ENCODE peak calls at places on chromosomes 13 and 19, in ten cellular contexts. One of them, this sample, is unnamed.

GRCh38 chr19:8466018-8466417 is 21.2 kb downstream of the HNRNPM start:
- DNase-seq in left ventricle myocardium inferior: no peak
- DNase-seq in breast epithelium: no peak
- DNase-seq in body of pancreas: no peak
- DNase-seq in Peyer's patch: no peak
- DNase-seq in pancreas: no peak
- DNase-seq in gastrocnemius medialis: no peak
- DNase-seq in cardiac muscle cell: no peak
- DNase-seq in OCI-LY7: no peak
- DNase-seq in neural progenitor cell: no peak
- DNase-seq in this sample: peak

GRCh38 chr13:26221399-26221720 is 754 bp downstream of the RNF6 start:
- DNase-seq in left ventricle myocardium inferior: no peak
- DNase-seq in breast epithelium: no peak
- DNase-seq in body of pancreas: no peak
- DNase-seq in Peyer's patch: no peak
- DNase-seq in pancreas: no peak
- DNase-seq in gastrocnemius medialis: no peak
- DNase-seq in cardiac muscle cell: no peak
- DNase-seq in OCI-LY7: no peak
- DNase-seq in neural progenitor cell: no peak
- DNase-seq in this sample: no peak

GRCh38 chr13:51935326-51936171 is 73.8 kb downstream of the CCDC70 start:
- DNase-seq in left ventricle myocardium inferior: no peak
- DNase-seq in breast epithelium: no peak
- DNase-seq in body of pancreas: peak
- DNase-seq in Peyer's patch: peak
- DNase-seq in pancreas: no peak
- DNase-seq in gastrocnemius medialis: no peak
- DNase-seq in cardiac muscle cell: peak
- DNase-seq in OCI-LY7: no peak
- DNase-seq in neural progenitor cell: peak
- DNase-seq in this sample: no peak

GRCh38 chr19:5360003-5360820 is 19.6 kb upstream of the PTPRS start:
- DNase-seq in left ventricle myocardium inferior: no peak
- DNase-seq in breast epithelium: no peak
- DNase-seq in body of pancreas: no peak
- DNase-seq in Peyer's patch: no peak
- DNase-seq in pancreas: no peak
- DNase-seq in gastrocnemius medialis: no peak
- DNase-seq in cardiac muscle cell: peak
- DNase-seq in OCI-LY7: no peak
- DNase-seq in neural progenitor cell: no peak
- DNase-seq in this sample: no peak

GRCh38 chr13:21971662-21972635 is 301.1 kb downstream of the FGF9 start:
- DNase-seq in left ventricle myocardium inferior: no peak
- DNase-seq in breast epithelium: no peak
- DNase-seq in body of pancreas: no peak
- DNase-seq in Peyer's patch: no peak
- DNase-seq in pancreas: no peak
- DNase-seq in gastrocnemius medialis: no peak
- DNase-seq in cardiac muscle cell: peak
- DNase-seq in OCI-LY7: no peak
- DNase-seq in neural progenitor cell: no peak
- DNase-seq in this sample: peak

GRCh38 chr19:3743486-3743885 is 18.0 kb downstream of the APBA3 start:
- DNase-seq in left ventricle myocardium inferior: no peak
- DNase-seq in breast epithelium: no peak
- DNase-seq in body of pancreas: no peak
- DNase-seq in Peyer's patch: no peak
- DNase-seq in pancreas: no peak
- DNase-seq in gastrocnemius medialis: no peak
- DNase-seq in cardiac muscle cell: peak
- DNase-seq in OCI-LY7: peak
- DNase-seq in neural progenitor cell: no peak
- DNase-seq in this sample: no peak

GRCh38 chr19:1082165-1082927 is 12.8 kb downstream of the POLR2E start:
- DNase-seq in left ventricle myocardium inferior: no peak
- DNase-seq in breast epithelium: peak
- DNase-seq in body of pancreas: peak
- DNase-seq in Peyer's patch: peak
- DNase-seq in pancreas: peak
- DNase-seq in gastrocnemius medialis: no peak
- DNase-seq in cardiac muscle cell: no peak
- DNase-seq in OCI-LY7: peak
- DNase-seq in neural progenitor cell: peak
- DNase-seq in this sample: no peak

GRCh38 chr19:8638078-8638619 is 7.7 kb downstream of the NFILZ start:
- DNase-seq in left ventricle myocardium inferior: peak
- DNase-seq in breast epithelium: no peak
- DNase-seq in body of pancreas: peak
- DNase-seq in Peyer's patch: no peak
- DNase-seq in pancreas: no peak
- DNase-seq in gastrocnemius medialis: peak
- DNase-seq in cardiac muscle cell: peak
- DNase-seq in OCI-LY7: no peak
- DNase-seq in neural progenitor cell: no peak
- DNase-seq in this sample: no peak

GRCh38 chr19:50896591-50897190 is 14.5 kb downstream of the KLK4 start:
- DNase-seq in left ventricle myocardium inferior: no peak
- DNase-seq in breast epithelium: peak
- DNase-seq in body of pancreas: peak
- DNase-seq in Peyer's patch: no peak
- DNase-seq in pancreas: no peak
- DNase-seq in gastrocnemius medialis: no peak
- DNase-seq in cardiac muscle cell: peak
- DNase-seq in OCI-LY7: peak
- DNase-seq in neural progenitor cell: no peak
- DNase-seq in this sample: no peak

GRCh38 chr19:9528757-9529336 is 9.6 kb downstream of the ZNF426 start:
- DNase-seq in left ventricle myocardium inferior: no peak
- DNase-seq in breast epithelium: no peak
- DNase-seq in body of pancreas: no peak
- DNase-seq in Peyer's patch: no peak
- DNase-seq in pancreas: no peak
- DNase-seq in gastrocnemius medialis: no peak
- DNase-seq in cardiac muscle cell: peak
- DNase-seq in OCI-LY7: no peak
- DNase-seq in neural progenitor cell: no peak
- DNase-seq in this sample: no peak

GRCh38 chr13:84985860-84986259 is 813.4 kb downstream of the SLITRK6 start:
- DNase-seq in left ventricle myocardium inferior: no peak
- DNase-seq in breast epithelium: no peak
- DNase-seq in body of pancreas: no peak
- DNase-seq in Peyer's patch: no peak
- DNase-seq in pancreas: no peak
- DNase-seq in gastrocnemius medialis: no peak
- DNase-seq in cardiac muscle cell: no peak
- DNase-seq in OCI-LY7: peak
- DNase-seq in neural progenitor cell: no peak
- DNase-seq in this sample: no peak

DNA sequence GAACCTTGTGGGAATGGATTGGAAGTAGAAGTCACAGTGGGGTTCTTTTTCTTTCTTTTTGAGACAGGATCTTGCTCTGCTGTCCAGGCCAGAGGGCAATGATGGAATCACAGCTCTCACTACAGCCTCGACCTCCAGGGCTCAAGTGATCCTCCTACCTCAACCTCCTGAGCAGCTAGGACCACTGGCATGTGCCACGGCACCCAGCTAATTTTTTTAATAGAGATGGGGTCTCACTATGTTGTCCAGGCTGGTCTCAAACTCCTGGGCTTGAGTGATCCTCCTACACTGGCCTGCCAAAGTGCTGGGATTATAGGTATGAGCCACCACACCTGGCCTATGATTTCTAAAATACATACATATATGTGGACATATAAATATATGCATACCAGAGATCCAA is 111.4 kb downstream of the MYCBP2 start:
- DNase-seq in left ventricle myocardium inferior: no peak
- DNase-seq in breast epithelium: no peak
- DNase-seq in body of pancreas: no peak
- DNase-seq in Peyer's patch: no peak
- DNase-seq in pancreas: no peak
- DNase-seq in gastrocnemius medialis: no peak
- DNase-seq in cardiac muscle cell: no peak
- DNase-seq in OCI-LY7: no peak
- DNase-seq in neural progenitor cell: no peak
- DNase-seq in this sample: no peak
- TF ChIP-seq CTCF in left ventricle myocardium inferior: no peak
- TF ChIP-seq CTCF in breast epithelium: no peak
- TF ChIP-seq CTCF in body of pancreas: no peak
- TF ChIP-seq CTCF in Peyer's patch: no peak
- TF ChIP-seq CTCF in pancreas: no peak
- TF ChIP-seq CTCF in gastrocnemius medialis: no peak
- TF ChIP-seq CTCF in cardiac muscle cell: no peak
- TF ChIP-seq CTCF in OCI-LY7: no peak
- TF ChIP-seq CTCF in neural progenitor cell: no peak
- TF ChIP-seq CTCF in this sample: no peak

GRCh38 chr13:46296465-46296822 is 84.7 kb downstream of the LRRC63 start:
- DNase-seq in left ventricle myocardium inferior: no peak
- DNase-seq in breast epithelium: no peak
- DNase-seq in body of pancreas: no peak
- DNase-seq in Peyer's patch: no peak
- DNase-seq in pancreas: no peak
- DNase-seq in gastrocnemius medialis: no peak
- DNase-seq in cardiac muscle cell: no peak
- DNase-seq in OCI-LY7: no peak
- DNase-seq in neural progenitor cell: no peak
- DNase-seq in this sample: no peak
- H3K27ac ChIP-seq in left ventricle myocardium inferior: peak
- H3K27ac ChIP-seq in breast epithelium: peak
- H3K27ac ChIP-seq in body of pancreas: no peak
- H3K27ac ChIP-seq in Peyer's patch: peak
- H3K27ac ChIP-seq in pancreas: no peak
- H3K27ac ChIP-seq in gastrocnemius medialis: no peak
- H3K27ac ChIP-seq in cardiac muscle cell: no peak
- H3K27ac ChIP-seq in OCI-LY7: no peak
- H3K27ac ChIP-seq in neural progenitor cell: no peak
- H3K27ac ChIP-seq in this sample: peak

GRCh38 chr13:50437252-50437651 is 406.2 kb downstream of the DLEU7 start:
- DNase-seq in left ventricle myocardium inferior: no peak
- DNase-seq in breast epithelium: no peak
- DNase-seq in body of pancreas: no peak
- DNase-seq in Peyer's patch: no peak
- DNase-seq in pancreas: no peak
- DNase-seq in gastrocnemius medialis: no peak
- DNase-seq in cardiac muscle cell: no peak
- DNase-seq in OCI-LY7: no peak
- DNase-seq in neural progenitor cell: no peak
- DNase-seq in this sample: peak
- H3K4me3 ChIP-seq in left ventricle myocardium inferior: no peak
- H3K4me3 ChIP-seq in breast epithelium: no peak
- H3K4me3 ChIP-seq in body of pancreas: no peak
- H3K4me3 ChIP-seq in Peyer's patch: no peak
- H3K4me3 ChIP-seq in pancreas: no peak
- H3K4me3 ChIP-seq in gastrocnemius medialis: no peak
- H3K4me3 ChIP-seq in cardiac muscle cell: no peak
- H3K4me3 ChIP-seq in OCI-LY7: no peak
- H3K4me3 ChIP-seq in neural progenitor cell: no peak
- H3K4me3 ChIP-seq in this sample: no peak

DNA sequence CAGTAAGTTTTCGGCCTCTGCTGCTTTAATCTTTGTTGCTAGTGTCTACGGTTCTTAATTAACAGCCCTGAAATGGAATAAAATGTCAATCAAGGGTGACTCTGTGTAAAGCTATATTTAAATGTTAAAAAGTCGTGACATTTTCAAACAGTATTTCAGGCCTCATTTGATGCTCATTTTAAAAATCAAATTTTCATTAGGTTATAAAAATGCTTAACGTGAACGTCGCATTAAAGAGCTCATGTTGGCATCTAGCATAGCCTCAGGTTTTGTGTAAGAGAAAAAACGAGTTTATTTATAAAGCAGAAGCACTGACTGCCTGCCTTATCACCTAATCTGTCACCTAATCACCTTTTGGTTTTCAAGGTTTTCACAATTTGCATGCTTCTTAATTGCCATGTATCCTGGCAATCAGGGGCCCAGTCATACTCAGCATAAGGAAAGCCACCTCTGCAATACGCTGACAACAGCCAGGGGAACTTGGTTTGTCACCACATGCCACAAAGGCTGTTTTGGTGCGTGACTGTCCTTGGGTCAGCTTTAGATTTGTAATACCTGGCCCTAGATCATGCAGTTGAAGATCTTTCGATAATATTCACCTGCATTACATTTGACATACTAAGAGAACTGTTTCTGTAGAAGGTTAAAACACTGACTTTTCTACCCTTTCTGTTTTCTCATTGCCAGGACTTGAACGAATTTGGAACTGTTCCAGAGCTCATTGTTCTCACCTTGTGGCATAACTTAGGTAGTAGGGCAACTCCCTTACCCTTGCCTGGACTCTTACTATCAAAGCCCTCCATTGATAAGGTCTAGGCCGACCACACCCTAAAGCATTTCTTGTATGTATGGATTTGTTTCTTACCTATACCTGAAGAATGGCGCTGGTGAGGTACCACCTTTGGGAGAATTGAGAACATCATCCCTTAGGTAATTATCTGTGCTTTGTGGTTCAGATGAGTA is 112.5 kb downstream of the TEX26 start:
- DNase-seq in left ventricle myocardium inferior: no peak
- DNase-seq in breast epithelium: no peak
- DNase-seq in body of pancreas: no peak
- DNase-seq in Peyer's patch: no peak
- DNase-seq in pancreas: no peak
- DNase-seq in gastrocnemius medialis: no peak
- DNase-seq in cardiac muscle cell: no peak
- DNase-seq in OCI-LY7: no peak
- DNase-seq in neural progenitor cell: no peak
- DNase-seq in this sample: no peak
- TF ChIP-seq CTCF in left ventricle myocardium inferior: peak
- TF ChIP-seq CTCF in breast epithelium: no peak
- TF ChIP-seq CTCF in body of pancreas: no peak
- TF ChIP-seq CTCF in Peyer's patch: no peak
- TF ChIP-seq CTCF in pancreas: no peak
- TF ChIP-seq CTCF in gastrocnemius medialis: no peak
- TF ChIP-seq CTCF in cardiac muscle cell: no peak
- TF ChIP-seq CTCF in OCI-LY7: peak
- TF ChIP-seq CTCF in neural progenitor cell: no peak
- TF ChIP-seq CTCF in this sample: no peak

DNA sequence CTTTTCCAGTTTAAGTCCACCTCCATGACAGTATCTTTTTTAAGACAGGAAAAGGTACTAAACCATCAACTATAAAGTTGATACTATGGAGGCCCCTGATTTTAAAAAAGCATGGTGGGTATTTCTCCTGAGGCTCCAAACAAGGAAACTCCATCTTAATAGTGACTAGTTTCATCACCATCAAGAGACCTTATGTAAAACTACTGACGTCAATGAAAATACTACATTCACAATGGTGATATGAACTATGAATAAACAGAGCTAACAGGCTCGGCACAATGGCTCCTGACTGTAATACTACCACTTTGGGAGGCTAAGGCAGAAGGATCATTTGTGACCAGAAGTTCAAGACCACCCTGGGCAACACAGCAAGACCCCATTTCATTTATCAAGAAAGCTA is 162.7 kb downstream of the KLF12 start:
- DNase-seq in left ventricle myocardium inferior: no peak
- DNase-seq in breast epithelium: no peak
- DNase-seq in body of pancreas: no peak
- DNase-seq in Peyer's patch: no peak
- DNase-seq in pancreas: no peak
- DNase-seq in gastrocnemius medialis: no peak
- DNase-seq in cardiac muscle cell: no peak
- DNase-seq in OCI-LY7: peak
- DNase-seq in neural progenitor cell: no peak
- DNase-seq in this sample: no peak
- H3K27ac ChIP-seq in left ventricle myocardium inferior: no peak
- H3K27ac ChIP-seq in breast epithelium: no peak
- H3K27ac ChIP-seq in body of pancreas: no peak
- H3K27ac ChIP-seq in Peyer's patch: no peak
- H3K27ac ChIP-seq in pancreas: no peak
- H3K27ac ChIP-seq in gastrocnemius medialis: no peak
- H3K27ac ChIP-seq in cardiac muscle cell: no peak
- H3K27ac ChIP-seq in OCI-LY7: peak
- H3K27ac ChIP-seq in neural progenitor cell: no peak
- H3K27ac ChIP-seq in this sample: no peak